ENCODE peak calls at places on chromosomes 1 and 21, in five cellular contexts. G is ELF-1; P is activated CD8-positive, alpha-beta memory T cell treated with anti-CD3 and anti-CD28 coated beads, Interleukin-2, amount 10 ng/mL, durations not matched to agents 7 days and 5 days; T is A549; W is activated gamma-delta T cell treated with Interleukin-2 at 50 U/mL for 16 hours. J is an unnamed sample.

GRCh38 chr1:96519851-96520281 is 201.7 kb upstream of the PTBP2 start:
- DNase-seq in G (peak), P (no peak), T (no peak), W (no peak), J (no peak)

GRCh38 chr1:66350001-66350547 is 183.9 kb upstream of the SGIP1 start:
- DNase-seq in G (no peak), P (peak), T (no peak), W (peak), J (peak)

GRCh38 chr21:35400233-35400939 is 351.3 kb upstream of the RUNX1 start:
- DNase-seq in G (peak), P (peak), T (peak), W (peak), J (peak)

GRCh38 chr1:2091611-2092604 is 41.7 kb downstream of the PRKCZ start:
- DNase-seq in G (peak), P (peak), T (peak), W (peak), J (peak)

GRCh38 chr1:207243756-207244408 is 77.6 kb upstream of the CD55 start:
- DNase-seq in G (no peak), P (no peak), T (peak), W (no peak), J (no peak)

GRCh38 chr1:98991127-98992003 is 13.3 kb downstream of the PLPPR5 start:
- DNase-seq in G (peak), P (no peak), T (peak), W (no peak), J (no peak)

GRCh38 chr1:163170975-163171676 is 31.6 kb downstream of the RGS5 start:
- DNase-seq in G (no peak), P (no peak), T (no peak), W (no peak), J (no peak)

GRCh38 chr1:211764701-211765100 is 65.9 kb downstream of the LPGAT1 start:
- DNase-seq in G (no peak), P (no peak), T (no peak), W (no peak), J (no peak)

GRCh38 chr1:43274125-43274803 is 4.5 kb downstream of the TMEM125 start:
- DNase-seq in G (no peak), P (peak), T (peak), W (peak), J (no peak)

GRCh38 chr21:45827881-45828579 is 153.5 kb upstream of the COL6A1 start:
- DNase-seq in G (no peak), P (peak), T (no peak), W (no peak), J (no peak)

GRCh38 chr1:77513839-77514763 is 168.4 kb downstream of the ZZZ3 start:
- DNase-seq in G (peak), P (no peak), T (no peak), W (no peak), J (no peak)

GRCh38 chr1:224565186-224565585 is 50.9 kb upstream of the CNIH3 start:
- DNase-seq in G (no peak), P (no peak), T (peak), W (no peak), J (no peak)

GRCh38 chr1:180201451-180202200 is 28.4 kb upstream of the LHX4 start:
- DNase-seq in G (no peak), P (no peak), T (no peak), W (no peak), J (no peak)

GRCh38 chr1:166184897-166185296 is 18.1 kb upstream of the FAM78B start:
- DNase-seq in G (no peak), P (no peak), T (no peak), W (no peak), J (no peak)

GRCh38 chr1:151398691-151399065 is 695 bp upstream of the PSMB4 start:
- DNase-seq in G (no peak), P (no peak), T (no peak), W (no peak), J (no peak)

GRCh38 chr21:44415073-44416025 is 40.0 kb upstream of the LRRC3 start:
- DNase-seq in G (peak), P (no peak), T (no peak), W (no peak), J (no peak)

GRCh38 chr1:180268556-180269044 is 38.5 kb downstream of the LHX4 start:
- DNase-seq in G (peak), P (peak), T (no peak), W (no peak), J (no peak)

GRCh38 chr1:52358851-52359497 is 7.0 kb downstream of the CC2D1B start:
- DNase-seq in G (no peak), P (no peak), T (no peak), W (no peak), J (no peak)

GRCh38 chr1:161227196-161227871 is 1.5 kb downstream of the TOMM40L start:
- DNase-seq in G (peak), P (peak), T (peak), W (peak), J (peak)

GRCh38 chr1:65812065-65812464 is 19.4 kb downstream of the PDE4B start:
- DNase-seq in G (peak), P (peak), T (no peak), W (no peak), J (peak)

GRCh38 chr1:19222573-19222972 is 12.5 kb upstream of the UBR4 start:
- DNase-seq in G (no peak), P (no peak), T (no peak), W (no peak), J (no peak)

GRCh38 chr1:11453742-11454442 is 25.1 kb upstream of the DISP3 start:
- DNase-seq in G (peak), P (no peak), T (no peak), W (no peak), J (no peak)

GRCh38 chr1:95027046-95027445 is 45.7 kb downstream of the ALG14 start:
- DNase-seq in G (no peak), P (no peak), T (no peak), W (no peak), J (no peak)

GRCh38 chr1:110493059-110493458 is 25.9 kb downstream of the KCNA10 start:
- DNase-seq in G (no peak), P (no peak), T (no peak), W (no peak), J (no peak)

GRCh38 chr1:183487686-183488442 is 15.6 kb downstream of the SMG7 start:
- DNase-seq in G (no peak), P (no peak), T (no peak), W (no peak), J (no peak)

GRCh38 chr1:72278461-72278860 is 3.9 kb downstream of the NEGR1 start:
- DNase-seq in G (no peak), P (no peak), T (no peak), W (no peak), J (no peak)

GRCh38 chr1:240190881-240191385 is 99.2 kb downstream of the FMN2 start:
- DNase-seq in G (peak), P (no peak), T (peak), W (no peak), J (no peak)

GRCh38 chr1:111882537-111882936 is 106.9 kb downstream of the KCND3 start:
- DNase-seq in G (no peak), P (no peak), T (no peak), W (no peak), J (no peak)

GRCh38 chr1:147111381-147112130 is 60.7 kb downstream of the PRKAB2 start:
- DNase-seq in G (no peak), P (no peak), T (no peak), W (no peak), J (no peak)

GRCh38 chr1:155026588-155026987 is 7.0 kb downstream of the DCST2 start:
- DNase-seq in G (no peak), P (no peak), T (peak), W (no peak), J (no peak)

GRCh38 chr1:205965039-205965630 is 21.9 kb upstream of the SLC26A9 start:
- DNase-seq in G (no peak), P (no peak), T (no peak), W (no peak), J (no peak)